ENCODE peak calls at places on chromosome 11, in ten cellular contexts. C is AG09319; W is Kasumi-1; J is SJSA1; O is ovary; S is amygdala; T is uterus; X is activated CD8-positive, alpha-beta T cell treated with anti-CD3 and anti-CD28 coated beads for 36 hours; I is gastrocnemius medialis; E is HuH-7. F is an unnamed sample.

GRCh38 chr11:105057432-105057831 is 12.3 kb upstream of the CARD16 start:
- DNase-seq in S (no peak), C (no peak), X (no peak), W (no peak), O (no peak), E (no peak), T (no peak), I (no peak), J (no peak), F (no peak)

GRCh38 chr11:111205622-111206385 is 39.7 kb upstream of the POU2AF2 start:
- DNase-seq in X (no peak), S (no peak), O (no peak), J (no peak), W (no peak), E (no peak), T (no peak), I (no peak), C (no peak), F (no peak)

GRCh38 chr11:73308003-73308962 is at the start of gene ARHGEF17:
- DNase-seq in I (no peak), W (peak; percentile 72), J (peak; percentile 47), T (peak; percentile 80), E (peak; percentile 70), O (peak; percentile 85), X (peak; percentile 61), C (no peak), S (peak; percentile 52), F (peak; percentile 80)

GRCh38 chr11:125728969-125729368 is 17.1 kb upstream of the PATE1 start:
- DNase-seq in E (no peak), O (no peak), S (no peak), T (no peak), X (no peak), I (no peak), J (no peak), C (no peak), W (no peak), F (no peak)

GRCh38 chr11:59574467-59574866 is 41.1 kb downstream of the OSBP start:
- DNase-seq in S (no peak), C (no peak), I (no peak), X (no peak), O (no peak), W (no peak), T (no peak), J (no peak), E (no peak), F (no peak)

GRCh38 chr11:80146231-80146630 is 705.4 kb upstream of the TENM4 start:
- DNase-seq in T (no peak), E (no peak), J (no peak), W (no peak), I (no peak), S (no peak), X (no peak), O (no peak), C (no peak), F (no peak)

GRCh38 chr11:76824980-76825725 is 35.6 kb upstream of the ACER3 start:
- DNase-seq in E (no peak), O (no peak), W (no peak), S (no peak), C (no peak), X (no peak), T (no peak), J (no peak), I (no peak), F (no peak)

GRCh38 chr11:62621567-62622470 is at the start of gene B3GAT3:
- DNase-seq in X (peak; percentile 98), J (peak; percentile 98), E (peak; percentile 99), S (peak; percentile 96), I (peak; percentile 99), W (peak; percentile 89), C (peak; percentile 96), T (peak; percentile 98), O (peak; percentile 99), F (peak; percentile 99)

GRCh38 chr11:128302425-128303186 is 284.8 kb downstream of the ETS1 start:
- DNase-seq in C (no peak), O (no peak), I (no peak), S (no peak), J (no peak), X (peak; percentile 80), T (no peak), W (no peak), E (no peak), F (no peak)

GRCh38 chr11:132054822-132055221 is 684.4 kb downstream of the NTM start:
- DNase-seq in C (peak; percentile 57), T (no peak), O (no peak), E (no peak), I (no peak), S (no peak), X (no peak), J (peak; percentile 61), W (no peak), F (no peak)

GRCh38 chr11:124798991-124799383 is 1.2 kb downstream of the MSANTD2 start:
- DNase-seq in T (no peak), X (peak; percentile 10), W (no peak), E (no peak), J (peak; percentile 39), I (no peak), C (peak; percentile 28), O (no peak), S (no peak), F (no peak)

GRCh38 chr11:83119216-83119615 is 37.7 kb upstream of the PCF11 start:
- DNase-seq in T (no peak), J (no peak), O (no peak), X (no peak), C (no peak), I (no peak), S (no peak), E (no peak), W (no peak), F (no peak)

GRCh38 chr11:114027941-114028340 is 31.6 kb upstream of the ZBTB16 start:
- DNase-seq in E (no peak), S (no peak), T (no peak), J (no peak), O (no peak), X (no peak), I (no peak), C (no peak), W (no peak), F (no peak)

GRCh38 chr11:15055620-15056356 is 17.6 kb upstream of the CALCB start:
- DNase-seq in T (no peak), E (no peak), C (no peak), W (no peak), J (no peak), X (no peak), S (no peak), I (no peak), O (no peak), F (no peak)

GRCh38 chr11:69425444-69425843 is 56.0 kb upstream of the LINC01488 start:
- DNase-seq in X (no peak), J (no peak), I (no peak), C (no peak), O (no peak), T (no peak), E (no peak), S (no peak), W (peak; percentile 82), F (no peak)

GRCh38 chr11:77109236-77110019 is 6.8 kb downstream of the OMP start:
- DNase-seq in C (no peak), J (no peak), S (no peak), O (no peak), I (no peak), T (no peak), E (no peak), X (no peak), W (no peak), F (no peak)

GRCh38 chr11:110059706-110060430 is 33.3 kb upstream of the ZC3H12C start:
- DNase-seq in W (no peak), J (no peak), C (no peak), I (no peak), X (no peak), O (no peak), T (no peak), S (no peak), E (no peak), F (no peak)

GRCh38 chr11:65156926-65157325 is 13.1 kb upstream of the SPDYC start:
- DNase-seq in T (no peak), O (no peak), I (no peak), J (no peak), W (no peak), X (no peak), S (no peak), E (no peak), C (no peak), F (no peak)

GRCh38 chr11:105621985-105622384 is 12.1 kb downstream of the GRIA4 start:
- DNase-seq in S (no peak), E (no peak), C (no peak), I (no peak), X (no peak), W (no peak), T (no peak), J (no peak), O (no peak), F (no peak)

GRCh38 chr11:120317689-120318195 is 7.4 kb upstream of the TLCD5 start:
- DNase-seq in E (no peak), O (no peak), W (no peak), X (no peak), C (no peak), T (no peak), I (no peak), J (no peak), S (no peak), F (no peak)

GRCh38 chr11:120520091-120520822 is 8.7 kb downstream of the GRIK4 start:
- DNase-seq in E (no peak), X (no peak), O (peak; percentile 22), T (no peak), C (no peak), I (no peak), J (no peak), W (no peak), S (no peak), F (no peak)

GRCh38 chr11:96006016-96006415 is 82.1 kb upstream of the MTMR2 start:
- DNase-seq in J (no peak), W (no peak), S (no peak), I (no peak), O (no peak), C (no peak), X (no peak), T (no peak), E (no peak), F (no peak)

GRCh38 chr11:113176561-113176960 is 137.8 kb upstream of the TTC12 start:
- DNase-seq in X (no peak), O (no peak), J (peak; percentile 83), T (no peak), I (no peak), C (peak; percentile 79), W (no peak), S (no peak), E (no peak), F (no peak)

GRCh38 chr11:41935795-41936194 is 476.3 kb upstream of the LRRC4C start:
- DNase-seq in O (no peak), W (no peak), X (no peak), I (no peak), S (no peak), T (no peak), J (no peak), C (no peak), E (no peak), F (no peak)

GRCh38 chr11:133895551-133895950 is 50.2 kb upstream of the SPATA19 start:
- DNase-seq in J (no peak), W (no peak), C (no peak), O (no peak), S (no peak), I (no peak), T (no peak), X (no peak), E (no peak), F (no peak)

GRCh38 chr11:73766763-73767162 is 5.9 kb upstream of the RAB6A start:
- DNase-seq in S (no peak), T (no peak), J (no peak), E (no peak), W (no peak), C (no peak), O (no peak), I (no peak), X (no peak), F (no peak)

GRCh38 chr11:66426314-66426713 is 5.5 kb downstream of the NPAS4 start:
- DNase-seq in E (no peak), W (no peak), C (no peak), O (no peak), J (no peak), S (no peak), T (no peak), X (no peak), I (no peak), F (no peak)

GRCh38 chr11:69926376-69927050 is 107.3 kb upstream of the FGF3 start:
- DNase-seq in T (no peak), X (no peak), W (no peak), J (no peak), S (no peak), O (peak; percentile 8), C (no peak), E (no peak), I (no peak), F (no peak)